ENCODE peak calls at places on chromosomes 16 and 17, in four cellular contexts. A is GM12878, G is HL-60, W is K562. K is an unnamed sample.
A peak's percentile ranks its signal among the peaks of the same experiment; 100 is the strongest.

GRCh38 chr17:15999974-16000827 is 577 bp downstream of the TTC19 start:
- DNase-seq in W (no peak), A (no peak), G (no peak), K (no peak)

GRCh38 chr17:70380017-70380416 is 210.7 kb downstream of the KCNJ2 start:
- DNase-seq in G (no peak), W (no peak), A (no peak), K (no peak)

GRCh38 chr17:55433029-55433628 is 11.5 kb upstream of the MMD start:
- DNase-seq in G (no peak), W (no peak), A (no peak), K (no peak)

GRCh38 chr16:26816885-26817571 is 249.7 kb upstream of the C16orf82 start:
- DNase-seq in A (no peak), W (peak; percentile 36), G (no peak), K (no peak)

GRCh38 chr16:57628782-57629181 is 352 bp downstream of the ADGRG1 start:
- DNase-seq in G (no peak), W (no peak), A (no peak), K (no peak)

GRCh38 chr17:39872700-39873099 is 4.7 kb downstream of the ZPBP2 start:
- DNase-seq in A (no peak), G (no peak), W (no peak), K (no peak)

GRCh38 chr16:89860747-89861304 is 12.6 kb upstream of the TCF25 start:
- DNase-seq in G (no peak), W (peak; percentile 96), A (no peak), K (peak; percentile 96)

GRCh38 chr16:19523184-19523558 is 571 bp upstream of the CCP110 start:
- DNase-seq in W (no peak), G (no peak), A (no peak), K (no peak)

GRCh38 chr16:4800290-4801041 is 2.0 kb downstream of the ROGDI start:
- DNase-seq in W (peak; percentile 44), G (peak; percentile 88), A (no peak), K (peak; percentile 33)

GRCh38 chr16:73046484-73047214 is 1.3 kb downstream of the ZFHX3 start:
- DNase-seq in A (no peak), W (no peak), G (no peak), K (no peak)
- TF ChIP-seq SPI1 in A (no peak), W (no peak), G (no peak), K (no peak)

DNA sequence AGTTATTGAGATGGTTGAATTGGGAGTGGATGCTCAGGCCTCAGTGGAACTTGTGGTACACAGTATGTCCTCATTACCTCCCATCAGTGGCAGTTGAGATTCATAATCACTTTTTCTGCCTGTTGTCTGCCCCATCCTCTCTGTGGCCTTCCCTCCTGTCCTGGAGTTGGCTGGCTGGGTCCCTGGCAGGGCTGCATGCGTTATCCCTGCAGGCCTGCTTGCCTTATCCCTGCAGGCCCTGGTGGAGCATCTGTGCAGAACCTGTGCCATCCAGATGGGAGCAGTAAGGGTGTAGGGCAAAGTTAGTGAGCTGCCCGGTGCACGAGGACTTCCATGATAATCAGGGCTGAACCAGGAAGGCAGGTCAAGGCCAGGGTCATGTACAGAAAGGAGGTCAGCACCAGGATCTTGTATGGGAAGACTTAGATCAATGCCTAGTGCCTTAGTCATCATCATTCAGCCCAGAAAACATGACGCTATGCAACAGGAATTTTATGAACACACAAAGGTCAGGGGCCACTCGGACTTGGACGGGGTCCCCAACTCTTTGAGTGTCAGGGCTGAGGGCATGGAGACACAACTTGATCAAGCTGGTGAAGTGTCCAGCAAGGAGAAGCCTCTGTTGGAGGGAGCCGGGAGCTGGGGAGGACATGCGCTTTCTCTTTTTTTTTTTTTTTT is 47.2 kb downstream of the ABCC1 start:
- DNase-seq in W (peak; percentile 50), G (no peak), A (no peak), K (no peak)
- TF ChIP-seq SPI1 in W (no peak), G (no peak), A (no peak), K (no peak)

DNA sequence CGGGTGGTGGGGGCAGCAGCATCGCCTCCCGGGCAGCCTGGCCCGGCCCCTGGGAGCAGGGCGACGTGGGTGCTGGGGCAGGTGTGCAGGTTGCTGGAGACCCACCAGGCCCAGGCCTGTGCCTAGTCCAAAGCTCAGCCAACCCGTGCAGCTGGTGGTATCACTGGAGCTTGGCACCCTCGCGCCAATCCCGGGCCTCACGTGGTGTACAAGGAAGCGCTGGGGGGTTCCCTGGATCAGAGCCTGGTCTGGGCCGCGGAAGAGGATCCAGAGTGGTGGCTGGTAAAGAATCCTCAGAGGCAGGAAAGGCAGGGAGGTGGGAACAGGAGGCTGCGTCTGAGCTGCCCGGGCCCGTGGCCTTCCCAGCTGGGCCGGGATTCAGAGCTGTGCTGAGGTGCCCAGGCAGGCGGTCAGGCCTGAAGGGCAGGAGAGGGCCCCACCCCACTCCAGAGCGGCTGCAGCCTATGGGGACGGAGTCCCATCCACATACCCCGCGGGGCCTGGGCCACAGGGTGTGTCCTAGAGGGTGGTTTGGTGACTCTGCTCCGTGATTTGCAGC is 36.2 kb downstream of the ZFPM1 start:
- DNase-seq in A (no peak), G (no peak), W (no peak), K (no peak)
- TF ChIP-seq SPI1 in A (no peak), G (no peak), W (no peak), K (no peak)

GRCh38 chr17:81345211-81346089 is 49.8 kb upstream of the BAHCC1 start:
- DNase-seq in G (peak; percentile 73), W (peak; percentile 79), A (no peak), K (peak; percentile 79)
- TF ChIP-seq SPI1 in G (no peak), W (no peak), A (no peak), K (no peak)